ENCODE peak calls at places on chromosome 5, in ten cellular contexts. O, F, S, R, P, B, E, L, H and Q are unnamed samples.

GRCh38 chr5:148290271-148291195 is 21.7 kb upstream of the SPINK7 start:
- DNase-seq in H (no peak), L (peak; percentile 10), B (no peak), S (no peak), F (no peak), R (peak; percentile 19), E (no peak), O (no peak), P (peak; percentile 66), Q (no peak)

GRCh38 chr5:59040007-59040803 is 457.3 kb downstream of the RAB3C start:
- DNase-seq in P (no peak), H (no peak), F (no peak), E (no peak), S (no peak), R (peak; percentile 29), O (no peak), L (no peak), B (no peak), Q (no peak)

GRCh38 chr5:169647566-169647965 is 10.5 kb downstream of the DOCK2 start:
- DNase-seq in L (no peak), R (no peak), F (no peak), P (no peak), E (no peak), B (no peak), S (no peak), H (no peak), O (no peak), Q (no peak)

GRCh38 chr5:108786806-108787483 is 39.2 kb downstream of the FER start:
- DNase-seq in S (no peak), O (no peak), P (no peak), L (no peak), F (no peak), H (no peak), R (no peak), B (no peak), E (no peak), Q (no peak)

GRCh38 chr5:14946813-14947640 is 75.4 kb upstream of the ANKH start:
- DNase-seq in B (no peak), E (no peak), F (no peak), R (peak; percentile 43), O (no peak), L (peak; percentile 55), H (no peak), S (no peak), P (peak; percentile 75), Q (no peak)

GRCh38 chr5:139690385-139691274 is 42.5 kb downstream of the CXXC5 start:
- DNase-seq in R (no peak), S (no peak), E (peak; percentile 75), B (peak; percentile 77), H (no peak), O (no peak), P (no peak), F (no peak), L (no peak), Q (no peak)

GRCh38 chr5:129724222-129724621 is 23.7 kb upstream of the MINAR2 start:
- DNase-seq in E (no peak), R (no peak), F (no peak), H (no peak), S (no peak), P (no peak), L (no peak), B (no peak), O (no peak), Q (no peak)

GRCh38 chr5:79495311-79495710 is 18.6 kb downstream of the HOMER1 start:
- DNase-seq in O (no peak), P (peak; percentile 54), L (no peak), B (peak; percentile 57), S (no peak), R (no peak), E (no peak), F (no peak), H (no peak), Q (no peak)

GRCh38 chr5:67182406-67182805 is 14.2 kb downstream of the CD180 start:
- DNase-seq in P (no peak), S (peak; percentile 73), H (no peak), F (peak; percentile 87), L (no peak), E (peak; percentile 82), B (peak; percentile 91), O (no peak), R (no peak), Q (no peak)

GRCh38 chr5:3924990-3925389 is 329.4 kb downstream of the IRX1 start:
- DNase-seq in E (no peak), R (no peak), F (no peak), L (no peak), S (no peak), H (no peak), B (no peak), O (no peak), P (no peak), Q (no peak)

GRCh38 chr5:97041239-97041638 is 101.2 kb downstream of the LIX1 start:
- DNase-seq in L (no peak), H (no peak), P (no peak), S (no peak), R (peak; percentile 36), B (no peak), O (no peak), E (no peak), F (no peak), Q (no peak)

GRCh38 chr5:15554542-15554941 is 54.6 kb downstream of the FBXL7 start:
- DNase-seq in L (no peak), S (no peak), P (no peak), B (no peak), F (no peak), H (no peak), E (no peak), O (no peak), R (no peak), Q (no peak)

GRCh38 chr5:144101616-144102015 is 68.8 kb downstream of the YIPF5 start:
- DNase-seq in L (no peak), P (peak; percentile 89), B (no peak), R (no peak), S (no peak), H (no peak), F (no peak), E (no peak), O (no peak), Q (no peak)

GRCh38 chr5:94746731-94747124 is 128.3 kb downstream of the SLF1 start:
- DNase-seq in E (no peak), R (no peak), H (no peak), S (no peak), B (peak; percentile 59), O (no peak), P (no peak), L (no peak), F (no peak), Q (no peak)

GRCh38 chr5:151216781-151217180 is 7.1 kb downstream of the CCDC69 start:
- DNase-seq in S (no peak), B (no peak), E (no peak), H (no peak), R (no peak), O (no peak), L (no peak), F (no peak), P (no peak), Q (no peak)
- H3K4me1 ChIP-seq in S (peaks cover 38% of the 10 kb centered on the region), B (no peaks in the 10 kb centered on the region), E (no peaks in the 10 kb centered on the region), H (peaks cover 16% of the 10 kb centered on the region), R (peaks cover 21% of the 10 kb centered on the region), O (no peaks in the 10 kb centered on the region), L (peaks cover 100% of the 10 kb centered on the region), F (peaks cover 4% of the 10 kb centered on the region), P (peaks cover 32% of the 10 kb centered on the region), Q (no peaks in the 10 kb centered on the region)

GRCh38 chr5:31661257-31661656 is 22.3 kb downstream of the PDZD2 start:
- DNase-seq in P (peak; percentile 63), B (no peak), E (no peak), F (no peak), O (no peak), L (no peak), R (no peak), S (no peak), H (no peak), Q (no peak)
- H3K4me1 ChIP-seq in P (peaks cover 5% of the 10 kb centered on the region), B (no peaks in the 10 kb centered on the region), E (no peaks in the 10 kb centered on the region), F (peaks cover 4% of the 10 kb centered on the region), O (no peaks in the 10 kb centered on the region), L (no peaks in the 10 kb centered on the region), R (no peaks in the 10 kb centered on the region), S (peaks cover 21% of the 10 kb centered on the region), H (no peaks in the 10 kb centered on the region), Q (no peaks in the 10 kb centered on the region)

GRCh38 chr5:134510970-134511795 is 14.3 kb upstream of the JADE2 start:
- DNase-seq in B (peak; percentile 83), E (no peak), S (no peak), H (no peak), L (no peak), R (peak; percentile 86), O (peak; percentile 67), P (peak; percentile 89), F (no peak), Q (no peak)

GRCh38 chr5:134511796-134512660 is 13.4 kb upstream of the JADE2 start:
- DNase-seq in E (peak; percentile 81), P (peak; percentile 53), L (no peak), H (no peak), F (peak; percentile 22), O (peak; percentile 42), R (peak; percentile 90), B (peak; percentile 51), S (peak; percentile 83), Q (no peak)

GRCh38 chr5:134507495-134507894 is 18.0 kb upstream of the JADE2 start:
- DNase-seq in E (no peak), O (no peak), H (no peak), P (no peak), B (no peak), S (no peak), L (no peak), R (no peak), F (no peak), Q (no peak)

GRCh38 chr5:134508521-134509195 is 16.8 kb upstream of the JADE2 start:
- DNase-seq in F (no peak), B (no peak), S (no peak), R (no peak), L (no peak), E (no peak), O (no peak), H (no peak), P (no peak), Q (no peak)

DNA sequence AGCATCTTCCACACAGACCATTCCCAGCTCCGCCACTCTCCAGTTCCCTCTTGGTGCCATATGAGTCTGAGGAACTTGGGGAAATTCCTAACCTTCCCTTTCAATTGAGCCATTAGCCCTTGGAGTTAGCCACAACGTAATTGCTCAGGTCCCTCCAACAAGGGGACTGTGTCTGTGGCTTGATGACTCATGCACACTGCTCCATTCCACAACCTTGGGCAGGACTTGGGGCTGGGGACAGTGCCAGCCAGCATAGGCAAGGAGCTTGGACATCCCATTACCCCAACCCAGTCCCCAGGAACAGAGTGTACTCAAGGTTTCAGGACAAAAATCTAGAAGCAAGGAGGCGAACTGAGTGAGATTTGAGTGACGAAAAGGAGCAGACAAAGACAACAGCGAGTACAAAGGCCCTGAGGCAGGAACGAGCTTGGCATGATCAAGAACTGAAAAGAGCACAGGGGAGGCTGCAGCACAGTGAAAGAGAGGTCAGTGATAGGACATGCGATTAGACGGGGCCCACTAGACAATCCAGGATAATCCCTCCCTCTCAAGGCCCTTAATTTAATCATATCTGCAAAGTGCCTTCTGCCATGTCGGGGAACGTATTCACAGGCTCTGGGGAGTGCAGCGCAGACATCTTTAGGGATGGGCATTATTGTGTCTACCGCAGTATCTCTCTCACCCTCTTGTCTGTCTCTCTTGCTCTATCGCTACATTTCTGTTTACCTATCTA is 16.0 kb upstream of the JADE2 start:
- DNase-seq in R (no peak), O (peak; percentile 88), L (no peak), S (no peak), P (peak; percentile 79), B (peak; percentile 75), E (no peak), H (no peak), F (no peak), Q (no peak)
- H3K4me1 ChIP-seq in R (peaks cover 67% of the 10 kb centered on the region), O (peaks cover 60% of the 10 kb centered on the region), L (no peaks in the 10 kb centered on the region), S (peaks cover 14% of the 10 kb centered on the region), P (peaks cover 73% of the 10 kb centered on the region), B (peaks cover 16% of the 10 kb centered on the region), E (no peaks in the 10 kb centered on the region), H (peaks cover 18% of the 10 kb centered on the region), F (no peaks in the 10 kb centered on the region), Q (peaks cover 78% of the 10 kb centered on the region)

GRCh38 chr5:32534056-32534455 is 51.3 kb upstream of the SUB1 start:
- DNase-seq in B (no peak), O (no peak), L (no peak), F (no peak), S (no peak), P (no peak), E (peak; percentile 51), R (no peak), H (no peak), Q (no peak)
- H3K4me1 ChIP-seq in B (peaks cover 4% of the 10 kb centered on the region), O (peaks cover 10% of the 10 kb centered on the region), L (peaks cover 65% of the 10 kb centered on the region), F (no peaks in the 10 kb centered on the region), S (peaks cover 41% of the 10 kb centered on the region), P (peaks cover 14% of the 10 kb centered on the region), E (no peaks in the 10 kb centered on the region), R (peaks cover 15% of the 10 kb centered on the region), H (no peaks in the 10 kb centered on the region), Q (peaks cover 3% of the 10 kb centered on the region)